ENCODE peak calls at places on chromosomes 5 and 9, in ten cellular contexts. S is brain microvascular endothelial cell, U is choroid plexus epithelial cell, J is A549, L is C1 segment of cervical spinal cord, I is KBM-7, X is ACHN, Y is fibroblast of villous mesenchyme, T is AML-193, R is NCI-H2171 treated with DMSO at 0.1 percent for 48 hours. K is an unnamed sample.

GRCh38 chr5:2753452-2754409 is 2.3 kb upstream of the IRX2 start:
- DNase-seq in S (no peak), U (no peak), J (no peak), L (no peak), I (no peak), X (no peak), Y (no peak), T (no peak), R (peak), K (no peak)

GRCh38 chr9:77497322-77498198 is 150.6 kb downstream of the GNA14 start:
- DNase-seq in S (no peak), U (no peak), J (no peak), L (no peak), I (no peak), X (no peak), Y (no peak), T (no peak), R (no peak), K (no peak)

GRCh38 chr9:104854613-104855012 is 73.3 kb downstream of the ABCA1 start:
- DNase-seq in S (no peak), U (no peak), J (no peak), L (no peak), I (no peak), X (no peak), Y (no peak), T (no peak), R (no peak), K (no peak)

GRCh38 chr5:1203968-1204692 is 2.7 kb downstream of the SLC6A19 start:
- DNase-seq in S (no peak), U (no peak), J (no peak), L (no peak), I (no peak), X (no peak), Y (no peak), T (no peak), R (no peak), K (no peak)

GRCh38 chr5:63111891-63112290 is 533.3 kb downstream of the LRRC70 start:
- DNase-seq in S (no peak), U (no peak), J (no peak), L (no peak), I (no peak), X (no peak), Y (no peak), T (no peak), R (no peak), K (no peak)

GRCh38 chr5:178238711-178239592 is 6.3 kb upstream of the PHYKPL start:
- DNase-seq in S (no peak), U (no peak), J (no peak), L (no peak), I (no peak), X (no peak), Y (no peak), T (no peak), R (no peak), K (no peak)

GRCh38 chr5:176762489-176762888 is 47.9 kb upstream of the UNC5A start:
- DNase-seq in S (no peak), U (no peak), J (no peak), L (no peak), I (no peak), X (peak), Y (no peak), T (no peak), R (no peak), K (no peak)

GRCh38 chr5:72251386-72251785 is 68.7 kb downstream of the MRPS27 start:
- DNase-seq in S (no peak), U (no peak), J (no peak), L (no peak), I (no peak), X (no peak), Y (no peak), T (no peak), R (no peak), K (no peak)

GRCh38 chr9:77679088-77679487 is 31.0 kb upstream of the GNA14 start:
- DNase-seq in S (no peak), U (no peak), J (no peak), L (no peak), I (no peak), X (no peak), Y (no peak), T (peak), R (no peak), K (no peak)

GRCh38 chr9:124267271-124267807 is 9.6 kb downstream of the NEK6 start:
- DNase-seq in S (peak), U (peak), J (peak), L (peak), I (peak), X (no peak), Y (peak), T (peak), R (no peak), K (no peak)

GRCh38 chr9:88814521-88815101 is 176.7 kb upstream of the S1PR3 start:
- DNase-seq in S (peak), U (no peak), J (no peak), L (no peak), I (no peak), X (no peak), Y (peak), T (no peak), R (no peak), K (no peak)

GRCh38 chr9:138102246-138103051 is 224.9 kb downstream of the CACNA1B start:
- DNase-seq in S (no peak), U (no peak), J (no peak), L (no peak), I (no peak), X (no peak), Y (no peak), T (no peak), R (no peak), K (no peak)

GRCh38 chr9:126301985-126302603 is 24.5 kb upstream of the MVB12B start:
- DNase-seq in S (peak), U (peak), J (peak), L (peak), I (peak), X (peak), Y (peak), T (peak), R (peak), K (no peak)

GRCh38 chr5:169701910-169702451 is 64.9 kb downstream of the DOCK2 start:
- DNase-seq in S (no peak), U (peak), J (peak), L (no peak), I (peak), X (peak), Y (peak), T (no peak), R (peak), K (no peak)

GRCh38 chr5:65722575-65723424 is 795 bp downstream of the NLN start:
- DNase-seq in S (peak), U (peak), J (peak), L (peak), I (peak), X (peak), Y (peak), T (peak), R (peak), K (no peak)

GRCh38 chr5:112348387-112348786 is 70.7 kb downstream of the EPB41L4A start:
- DNase-seq in S (no peak), U (no peak), J (no peak), L (no peak), I (no peak), X (no peak), Y (no peak), T (no peak), R (no peak), K (no peak)

GRCh38 chr5:147690595-147690994 is 91.9 kb downstream of the JAKMIP2 start:
- DNase-seq in S (no peak), U (peak), J (peak), L (no peak), I (no peak), X (no peak), Y (no peak), T (no peak), R (peak), K (no peak)

GRCh38 chr5:142697846-142698245 is 12.0 kb upstream of the FGF1 start:
- DNase-seq in S (peak), U (peak), J (no peak), L (peak), I (no peak), X (no peak), Y (peak), T (no peak), R (no peak), K (no peak)

GRCh38 chr9:132409828-132410528 is at the start of gene CFAP77:
- DNase-seq in S (peak), U (peak), J (peak), L (peak), I (peak), X (peak), Y (peak), T (no peak), R (peak), K (no peak)

GRCh38 chr9:134661299-134661698 is 19.7 kb downstream of the COL5A1 start:
- DNase-seq in S (no peak), U (no peak), J (no peak), L (no peak), I (no peak), X (no peak), Y (peak), T (no peak), R (no peak), K (no peak)

GRCh38 chr9:69976165-69976564 is 67.5 kb upstream of the MAMDC2 start:
- DNase-seq in S (peak), U (peak), J (peak), L (no peak), I (no peak), X (peak), Y (peak), T (no peak), R (peak), K (no peak)

GRCh38 chr5:149618581-149619248 is 37.4 kb downstream of the ARHGEF37 start:
- DNase-seq in S (peak), U (peak), J (peak), L (peak), I (peak), X (peak), Y (peak), T (peak), R (peak), K (no peak)

GRCh38 chr9:98831636-98832035 is 24.2 kb downstream of the GALNT12 start:
- DNase-seq in S (no peak), U (no peak), J (no peak), L (no peak), I (no peak), X (no peak), Y (no peak), T (no peak), R (no peak), K (no peak)

GRCh38 chr9:112874006-112874405 is 16.7 kb downstream of the SLC46A2 start:
- DNase-seq in S (no peak), U (no peak), J (no peak), L (no peak), I (no peak), X (no peak), Y (no peak), T (no peak), R (no peak), K (no peak)

GRCh38 chr5:93789173-93790070 is 48.0 kb upstream of the POU5F2 start:
- DNase-seq in S (peak), U (peak), J (peak), L (no peak), I (no peak), X (peak), Y (peak), T (no peak), R (no peak), K (no peak)

GRCh38 chr5:126552614-126553013 is 42.4 kb downstream of the ALDH7A1 start:
- DNase-seq in S (no peak), U (no peak), J (no peak), L (no peak), I (no peak), X (no peak), Y (no peak), T (no peak), R (no peak), K (no peak)

GRCh38 chr5:128169369-128170017 is 85.9 kb downstream of the SLC12A2 start:
- DNase-seq in S (no peak), U (no peak), J (no peak), L (no peak), I (no peak), X (no peak), Y (peak), T (no peak), R (no peak), K (no peak)

GRCh38 chr9:2116073-2116472 is 100.9 kb downstream of the SMARCA2 start:
- DNase-seq in S (peak), U (peak), J (peak), L (no peak), I (peak), X (peak), Y (peak), T (peak), R (no peak), K (no peak)